ENCODE peak calls at places on chromosomes 4 and X, in six cellular contexts. T, B, E, I, U and D are unnamed samples.

GRCh38 chr4:40195182-40196177 is 1.4 kb upstream of the RHOH start:
- DNase-seq in T (no peak), B (no peak), E (no peak), I (no peak), U (no peak), D (no peak)

GRCh38 chr4:145719752-145720624 is 40.0 kb downstream of the C4orf51 start:
- DNase-seq in T (no peak), B (no peak), E (no peak), I (no peak), U (no peak), D (no peak)

GRCh38 chr4:40187386-40187913 is 9.4 kb upstream of the RHOH start:
- DNase-seq in T (no peak), B (no peak), E (no peak), I (no peak), U (no peak), D (no peak)

GRCh38 chrX:148580016-148580415 is 79.6 kb downstream of the AFF2 start:
- DNase-seq in T (peak; percentile 46), B (no peak), E (no peak), I (no peak), U (no peak), D (no peak)

GRCh38 chrX:144566592-144566991 is 680.7 kb upstream of the SPANXN1 start:
- DNase-seq in T (no peak), B (no peak), E (no peak), I (no peak), U (no peak), D (no peak)

GRCh38 chrX:18288716-18289115 is 65.8 kb downstream of the SCML2 start:
- DNase-seq in T (no peak), B (no peak), E (no peak), I (no peak), U (no peak), D (no peak)

GRCh38 chrX:70479197-70479969 is 34.7 kb downstream of the DLG3 start:
- DNase-seq in T (peak; percentile 76), B (no peak), E (no peak), I (peak; percentile 54), U (no peak), D (no peak)

GRCh38 chr4:163166041-163166579 is 580 bp downstream of the NAF1 start:
- DNase-seq in T (peak; percentile 51), B (peak; percentile 58), E (peak; percentile 18), I (peak; percentile 35), U (no peak), D (peak; percentile 27)

GRCh38 chrX:108020631-108021030 is 24.2 kb upstream of the VSIG1 start:
- DNase-seq in T (no peak), B (no peak), E (no peak), I (no peak), U (no peak), D (peak; percentile 5)

GRCh38 chrX:42976729-42977366 is 198.9 kb upstream of the PPP1R2C start:
- DNase-seq in T (peak; percentile 11), B (no peak), E (no peak), I (no peak), U (no peak), D (no peak)

GRCh38 chr4:161003418-161004057 is 1160.3 kb downstream of the FSTL5 start:
- DNase-seq in T (no peak), B (no peak), E (no peak), I (no peak), U (no peak), D (no peak)

GRCh38 chrX:135010921-135011320 is 11.4 kb downstream of the RTL8B start:
- DNase-seq in T (no peak), B (no peak), E (no peak), I (no peak), U (no peak), D (no peak)

GRCh38 chr4:30103455-30103854 is 616.7 kb upstream of the PCDH7 start:
- DNase-seq in T (peak; percentile 32), B (no peak), E (no peak), I (no peak), U (no peak), D (no peak)

GRCh38 chr4:82124365-82124764 is 249.4 kb downstream of the HNRNPD start:
- DNase-seq in T (no peak), B (no peak), E (no peak), I (no peak), U (no peak), D (no peak)

GRCh38 chrX:10756365-10756915 is 136.1 kb upstream of the MID1 start:
- DNase-seq in T (peak; percentile 96), B (no peak), E (no peak), I (peak; percentile 86), U (peak; percentile 82), D (no peak)

GRCh38 chr4:115234405-115235093 is 121.1 kb upstream of the NDST4 start:
- DNase-seq in T (no peak), B (no peak), E (no peak), I (no peak), U (no peak), D (no peak)

GRCh38 chr4:8522160-8523120 is 57.8 kb upstream of the GPR78 start:
- DNase-seq in T (no peak), B (peak; percentile 38), E (no peak), I (no peak), U (no peak), D (no peak)
- TF ChIP-seq CTCF in T (no peak), B (no peak), E (no peak), I (no peak), U (no peak), D (no peak)

DNA sequence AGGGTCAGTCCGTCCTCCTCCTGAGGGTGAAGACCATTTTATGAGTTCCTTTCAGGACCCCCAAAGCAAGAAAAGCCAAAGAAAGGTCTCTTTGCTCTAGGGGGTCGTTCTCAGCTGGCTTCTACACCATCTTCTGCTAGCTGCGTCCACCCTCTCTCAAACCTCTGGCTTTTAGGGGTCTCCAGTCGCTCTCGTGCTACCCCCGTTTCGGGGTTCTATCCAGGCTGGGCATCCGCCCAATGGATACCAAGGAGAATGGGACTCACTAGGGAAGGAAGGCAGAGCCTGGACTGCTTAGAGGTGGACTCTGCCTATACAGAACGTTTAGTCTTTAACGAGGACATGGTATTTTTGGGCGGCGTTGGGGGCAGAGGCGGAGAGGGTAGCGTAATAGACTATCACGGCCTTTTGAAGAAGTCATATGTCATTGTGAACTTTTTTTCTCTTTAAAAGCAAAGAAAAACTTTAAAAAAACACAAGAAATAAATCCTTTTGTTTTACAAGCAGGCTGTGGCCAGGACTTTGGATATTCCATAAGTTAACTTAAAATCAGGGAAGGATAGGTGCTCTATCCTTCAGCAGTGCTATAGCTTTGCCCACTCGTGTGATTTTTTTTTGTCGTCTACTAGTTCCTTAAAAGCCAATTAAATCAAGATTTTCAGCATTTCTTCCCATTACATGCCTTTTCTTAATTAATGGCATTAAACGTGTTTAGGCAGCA is 7.1 kb upstream of the PITX2 start:
- DNase-seq in T (no peak), B (no peak), E (no peak), I (no peak), U (no peak), D (no peak)
- H3K27me3 ChIP-seq in T (peaks cover 81% of the 10 kb centered on the region), B (peaks cover 100% of the 10 kb centered on the region), E (peaks cover 59% of the 10 kb centered on the region), I (peaks cover 92% of the 10 kb centered on the region), U (peaks cover 92% of the 10 kb centered on the region), D (peaks cover 98% of the 10 kb centered on the region)

DNA sequence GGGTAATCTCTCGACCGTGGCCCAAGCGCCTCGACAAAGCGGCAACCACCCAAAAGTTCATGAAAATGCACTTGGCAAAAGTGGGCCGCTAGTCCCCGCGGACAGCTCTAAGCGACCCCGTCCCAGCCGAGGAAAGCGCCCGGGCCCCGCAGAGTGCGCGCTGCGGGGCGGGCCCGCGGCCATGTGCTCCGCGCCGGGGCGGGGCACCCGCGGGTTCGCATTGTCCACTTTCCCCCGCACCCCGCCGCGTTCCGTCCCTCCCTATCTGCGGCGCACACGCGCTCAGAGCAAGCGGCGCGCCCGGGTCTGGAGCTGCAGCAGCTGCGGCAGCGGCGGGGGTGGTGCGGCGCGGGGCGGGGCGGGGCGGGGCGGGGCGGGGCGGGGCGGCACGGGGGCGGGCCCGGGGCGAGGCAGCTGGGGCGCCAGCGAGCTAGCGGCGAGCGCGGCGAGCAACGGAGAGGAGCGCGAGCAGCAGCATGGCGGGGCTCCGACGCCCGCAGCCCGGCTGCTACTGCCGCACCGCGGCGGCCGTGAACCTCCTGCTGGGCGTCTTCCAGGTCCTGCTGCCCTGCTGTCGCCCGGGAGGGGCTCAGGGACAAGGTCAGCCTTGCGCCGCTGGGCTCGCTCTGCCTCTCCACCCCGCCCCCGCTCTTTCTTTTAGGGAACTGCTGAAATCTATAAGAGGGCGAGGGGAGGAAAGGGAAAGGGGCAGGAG is at the start of gene TMEM131L:
- DNase-seq in T (peak; percentile 64), B (no peak), E (peak; percentile 58), I (peak; percentile 38), U (no peak), D (peak; percentile 52)
- TF ChIP-seq CTCF in T (peak; percentile 21), B (peak; percentile 8), E (peak; percentile 35), I (peak; percentile 9), U (no peak), D (peak; percentile 19)

GRCh38 chrX:151183912-151184565 is 7.7 kb downstream of the GPR50 start:
- DNase-seq in T (no peak), B (no peak), E (no peak), I (no peak), U (no peak), D (no peak)
- H3K27me3 ChIP-seq in T (no peaks in the 10 kb centered on the region), B (peaks cover 16% of the 10 kb centered on the region), E (no peaks in the 10 kb centered on the region), I (no peaks in the 10 kb centered on the region), U (peaks cover 12% of the 10 kb centered on the region), D (peaks cover 26% of the 10 kb centered on the region)

GRCh38 chrX:104668550-104668949 is 102.6 kb downstream of the IL1RAPL2 start:
- DNase-seq in T (peak; percentile 39), B (no peak), E (no peak), I (no peak), U (no peak), D (no peak)
- TF ChIP-seq CTCF in T (no peak), B (peak; percentile 13), E (no peak), I (peak; percentile 17), U (no peak), D (no peak)

GRCh38 chr4:3857316-3857926 is 91.2 kb downstream of the ADRA2C start:
- DNase-seq in T (no peak), B (no peak), E (no peak), I (no peak), U (no peak), D (no peak)
- H3K27me3 ChIP-seq in T (peaks cover 4% of the 10 kb centered on the region), B (peaks cover 39% of the 10 kb centered on the region), E (no peaks in the 10 kb centered on the region), I (peaks cover 4% of the 10 kb centered on the region), U (peaks cover 5% of the 10 kb centered on the region), D (no peaks in the 10 kb centered on the region)

DNA sequence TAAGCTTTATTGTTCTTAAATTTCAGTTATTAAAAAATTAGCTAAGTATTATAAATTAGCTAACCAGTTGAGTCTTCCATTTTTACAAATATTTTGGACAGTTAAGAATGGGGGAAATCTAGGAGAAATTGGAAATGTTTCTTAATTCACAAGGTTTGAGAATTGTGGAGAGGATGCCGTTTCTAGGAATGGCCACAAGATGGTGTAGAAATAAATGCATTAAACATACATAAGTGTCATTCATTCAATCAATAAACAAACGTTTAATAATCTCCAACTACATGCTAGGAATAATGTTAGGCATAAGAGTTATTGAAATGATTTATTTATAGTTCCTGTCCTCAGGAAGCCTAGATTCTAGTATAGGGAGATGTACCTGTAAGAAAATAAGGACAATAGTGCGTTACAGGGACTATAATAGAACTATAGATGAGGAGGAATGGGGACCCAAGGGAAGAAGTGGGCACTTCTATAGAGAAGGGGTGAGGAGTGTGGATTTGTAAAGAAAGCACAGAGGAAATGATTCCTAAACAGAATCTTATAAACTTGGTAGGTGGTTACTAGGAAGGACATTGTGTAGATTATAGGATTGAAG is 195.7 kb upstream of the ANK2 start:
- DNase-seq in T (no peak), B (no peak), E (no peak), I (no peak), U (no peak), D (no peak)
- TF ChIP-seq CTCF in T (peak; percentile 55), B (peak; percentile 75), E (no peak), I (peak; percentile 53), U (no peak), D (no peak)